ENCODE peak calls at places on chromosomes 6 and 20, in seven cellular contexts. One of them, this sample, is unnamed.

GRCh38 chr6:6714498-6715360 is 126.2 kb downstream of the LY86 start:
- DNase-seq in sigmoid colon: peak; percentile 54
- DNase-seq in HepG2: no peak
- DNase-seq in astrocyte: no peak
- DNase-seq in choroid plexus epithelial cell: no peak
- DNase-seq in pancreas: no peak
- DNase-seq in OCI-LY7: no peak
- DNase-seq in this sample: no peak

GRCh38 chr6:160174681-160175080 is 53.1 kb downstream of the SLC22A1 start:
- DNase-seq in sigmoid colon: no peak
- DNase-seq in HepG2: no peak
- DNase-seq in astrocyte: no peak
- DNase-seq in choroid plexus epithelial cell: no peak
- DNase-seq in pancreas: no peak
- DNase-seq in OCI-LY7: no peak
- DNase-seq in this sample: no peak

GRCh38 chr20:52984451-52984810 is 12.3 kb downstream of the TSHZ2 start:
- DNase-seq in sigmoid colon: no peak
- DNase-seq in HepG2: no peak
- DNase-seq in astrocyte: no peak
- DNase-seq in choroid plexus epithelial cell: no peak
- DNase-seq in pancreas: no peak
- DNase-seq in OCI-LY7: no peak
- DNase-seq in this sample: no peak

GRCh38 chr6:83464741-83465140 is 33.9 kb upstream of the ME1 start:
- DNase-seq in sigmoid colon: no peak
- DNase-seq in HepG2: peak; percentile 18
- DNase-seq in astrocyte: no peak
- DNase-seq in choroid plexus epithelial cell: no peak
- DNase-seq in pancreas: no peak
- DNase-seq in OCI-LY7: no peak
- DNase-seq in this sample: no peak

GRCh38 chr6:148885154-148885870 is 138.5 kb downstream of the UST start:
- DNase-seq in sigmoid colon: no peak
- DNase-seq in HepG2: no peak
- DNase-seq in astrocyte: peak; percentile 87
- DNase-seq in choroid plexus epithelial cell: no peak
- DNase-seq in pancreas: no peak
- DNase-seq in OCI-LY7: no peak
- DNase-seq in this sample: peak; percentile 28

GRCh38 chr6:5553767-5554166 is 292.5 kb downstream of the FARS2 start:
- DNase-seq in sigmoid colon: no peak
- DNase-seq in HepG2: no peak
- DNase-seq in astrocyte: no peak
- DNase-seq in choroid plexus epithelial cell: no peak
- DNase-seq in pancreas: no peak
- DNase-seq in OCI-LY7: no peak
- DNase-seq in this sample: no peak

GRCh38 chr6:44285552-44286284 is 15.5 kb downstream of the TMEM151B start:
- DNase-seq in sigmoid colon: no peak
- DNase-seq in HepG2: no peak
- DNase-seq in astrocyte: no peak
- DNase-seq in choroid plexus epithelial cell: peak; percentile 51
- DNase-seq in pancreas: no peak
- DNase-seq in OCI-LY7: no peak
- DNase-seq in this sample: peak; percentile 46

GRCh38 chr6:113695506-113695905 is 161.6 kb upstream of the MARCKS start:
- DNase-seq in sigmoid colon: no peak
- DNase-seq in HepG2: peak; percentile 24
- DNase-seq in astrocyte: peak; percentile 72
- DNase-seq in choroid plexus epithelial cell: peak; percentile 96
- DNase-seq in pancreas: no peak
- DNase-seq in OCI-LY7: no peak
- DNase-seq in this sample: peak; percentile 87

GRCh38 chr6:76448109-76448508 is 375.6 kb upstream of the IMPG1 start:
- DNase-seq in sigmoid colon: no peak
- DNase-seq in HepG2: no peak
- DNase-seq in astrocyte: no peak
- DNase-seq in choroid plexus epithelial cell: no peak
- DNase-seq in pancreas: no peak
- DNase-seq in OCI-LY7: no peak
- DNase-seq in this sample: no peak

GRCh38 chr6:1613631-1614447 is 4.1 kb downstream of the FOXC1 start:
- DNase-seq in sigmoid colon: no peak
- DNase-seq in HepG2: no peak
- DNase-seq in astrocyte: no peak
- DNase-seq in choroid plexus epithelial cell: no peak
- DNase-seq in pancreas: peak; percentile 69
- DNase-seq in OCI-LY7: no peak
- DNase-seq in this sample: peak; percentile 47

GRCh38 chr6:139539852-139540251 is 165.4 kb upstream of the CITED2 start:
- DNase-seq in sigmoid colon: peak; percentile 82
- DNase-seq in HepG2: peak; percentile 52
- DNase-seq in astrocyte: peak; percentile 97
- DNase-seq in choroid plexus epithelial cell: peak; percentile 98
- DNase-seq in pancreas: no peak
- DNase-seq in OCI-LY7: no peak
- DNase-seq in this sample: peak; percentile 91

GRCh38 chr6:37657117-37657886 is 40.4 kb downstream of the MDGA1 start:
- DNase-seq in sigmoid colon: no peak
- DNase-seq in HepG2: no peak
- DNase-seq in astrocyte: peak; percentile 28
- DNase-seq in choroid plexus epithelial cell: peak; percentile 36
- DNase-seq in pancreas: no peak
- DNase-seq in OCI-LY7: no peak
- DNase-seq in this sample: no peak

GRCh38 chr20:23061713-23062561 is 12.5 kb upstream of the THBD start:
- DNase-seq in sigmoid colon: peak; percentile 78
- DNase-seq in HepG2: peak; percentile 29
- DNase-seq in astrocyte: peak; percentile 51
- DNase-seq in choroid plexus epithelial cell: peak; percentile 83
- DNase-seq in pancreas: no peak
- DNase-seq in OCI-LY7: peak; percentile 6
- DNase-seq in this sample: peak; percentile 89

GRCh38 chr6:134357110-134357509 is 39.2 kb upstream of the SGK1 start:
- DNase-seq in sigmoid colon: no peak
- DNase-seq in HepG2: no peak
- DNase-seq in astrocyte: no peak
- DNase-seq in choroid plexus epithelial cell: no peak
- DNase-seq in pancreas: no peak
- DNase-seq in OCI-LY7: no peak
- DNase-seq in this sample: no peak

GRCh38 chr6:169221264-169221663 is 32.4 kb downstream of the THBS2 start:
- DNase-seq in sigmoid colon: peak; percentile 45
- DNase-seq in HepG2: no peak
- DNase-seq in astrocyte: no peak
- DNase-seq in choroid plexus epithelial cell: no peak
- DNase-seq in pancreas: no peak
- DNase-seq in OCI-LY7: no peak
- DNase-seq in this sample: no peak

GRCh38 chr20:59405226-59405815 is 104.9 kb downstream of the EDN3 start:
- DNase-seq in sigmoid colon: peak; percentile 32
- DNase-seq in HepG2: no peak
- DNase-seq in astrocyte: no peak
- DNase-seq in choroid plexus epithelial cell: no peak
- DNase-seq in pancreas: no peak
- DNase-seq in OCI-LY7: no peak
- DNase-seq in this sample: no peak

GRCh38 chr6:140230282-140230681 is 855.8 kb upstream of the CITED2 start:
- DNase-seq in sigmoid colon: no peak
- DNase-seq in HepG2: no peak
- DNase-seq in astrocyte: no peak
- DNase-seq in choroid plexus epithelial cell: no peak
- DNase-seq in pancreas: no peak
- DNase-seq in OCI-LY7: no peak
- DNase-seq in this sample: no peak

GRCh38 chr6:128259735-128260685 is 260.4 kb downstream of the PTPRK start:
- DNase-seq in sigmoid colon: no peak
- DNase-seq in HepG2: no peak
- DNase-seq in astrocyte: no peak
- DNase-seq in choroid plexus epithelial cell: peak; percentile 25
- DNase-seq in pancreas: no peak
- DNase-seq in OCI-LY7: no peak
- DNase-seq in this sample: no peak

GRCh38 chr20:24798930-24799705 is 150.0 kb upstream of the CST7 start:
- DNase-seq in sigmoid colon: no peak
- DNase-seq in HepG2: no peak
- DNase-seq in astrocyte: peak; percentile 72
- DNase-seq in choroid plexus epithelial cell: peak; percentile 23
- DNase-seq in pancreas: peak; percentile 35
- DNase-seq in OCI-LY7: no peak
- DNase-seq in this sample: no peak

GRCh38 chr6:101585501-101585900 is 192.0 kb downstream of the GRIK2 start:
- DNase-seq in sigmoid colon: no peak
- DNase-seq in HepG2: no peak
- DNase-seq in astrocyte: no peak
- DNase-seq in choroid plexus epithelial cell: no peak
- DNase-seq in pancreas: no peak
- DNase-seq in OCI-LY7: no peak
- DNase-seq in this sample: no peak

GRCh38 chr6:144173971-144174370 is 23.7 kb downstream of the STX11 start:
- DNase-seq in sigmoid colon: no peak
- DNase-seq in HepG2: no peak
- DNase-seq in astrocyte: no peak
- DNase-seq in choroid plexus epithelial cell: no peak
- DNase-seq in pancreas: no peak
- DNase-seq in OCI-LY7: no peak
- DNase-seq in this sample: no peak

GRCh38 chr20:44692932-44693476 is 22.2 kb upstream of the CCN5 start:
- DNase-seq in sigmoid colon: peak; percentile 91
- DNase-seq in HepG2: peak; percentile 97
- DNase-seq in astrocyte: peak; percentile 94
- DNase-seq in choroid plexus epithelial cell: peak; percentile 94
- DNase-seq in pancreas: no peak
- DNase-seq in OCI-LY7: no peak
- DNase-seq in this sample: peak; percentile 92

GRCh38 chr6:11140061-11140460 is 28.5 kb upstream of the ERVFRD-1 start:
- DNase-seq in sigmoid colon: no peak
- DNase-seq in HepG2: no peak
- DNase-seq in astrocyte: no peak
- DNase-seq in choroid plexus epithelial cell: peak; percentile 24
- DNase-seq in pancreas: no peak
- DNase-seq in OCI-LY7: no peak
- DNase-seq in this sample: no peak

GRCh38 chr20:62812181-62812906 is 4.5 kb upstream of the COL9A3 start:
- DNase-seq in sigmoid colon: no peak
- DNase-seq in HepG2: no peak
- DNase-seq in astrocyte: no peak
- DNase-seq in choroid plexus epithelial cell: no peak
- DNase-seq in pancreas: no peak
- DNase-seq in OCI-LY7: no peak
- DNase-seq in this sample: no peak

GRCh38 chr6:42532038-42532669 is 31.7 kb upstream of the UBR2 start:
- DNase-seq in sigmoid colon: no peak
- DNase-seq in HepG2: peak; percentile 64
- DNase-seq in astrocyte: peak; percentile 66
- DNase-seq in choroid plexus epithelial cell: peak; percentile 80
- DNase-seq in pancreas: no peak
- DNase-seq in OCI-LY7: peak; percentile 75
- DNase-seq in this sample: peak; percentile 83

GRCh38 chr20:34872604-34873224 is at the start of gene GGT7:
- DNase-seq in sigmoid colon: peak; percentile 91
- DNase-seq in HepG2: peak; percentile 81
- DNase-seq in astrocyte: peak; percentile 36
- DNase-seq in choroid plexus epithelial cell: peak; percentile 66
- DNase-seq in pancreas: peak; percentile 95
- DNase-seq in OCI-LY7: peak; percentile 88
- DNase-seq in this sample: peak; percentile 57
- TF ChIP-seq CTCF in sigmoid colon: peak; percentile 49
- TF ChIP-seq CTCF in HepG2: peak; percentile 99
- TF ChIP-seq CTCF in astrocyte: peak; percentile 30
- TF ChIP-seq CTCF in choroid plexus epithelial cell: peak; percentile 57
- TF ChIP-seq CTCF in pancreas: peak; percentile 58
- TF ChIP-seq CTCF in OCI-LY7: peak; percentile 78
- TF ChIP-seq CTCF in this sample: peak; percentile 42

GRCh38 chr6:85126448-85127178 is 323.3 kb upstream of the NT5E start:
- DNase-seq in sigmoid colon: no peak
- DNase-seq in HepG2: peak; percentile 52
- DNase-seq in astrocyte: no peak
- DNase-seq in choroid plexus epithelial cell: peak; percentile 73
- DNase-seq in pancreas: peak; percentile 55
- DNase-seq in OCI-LY7: peak; percentile 8
- DNase-seq in this sample: peak; percentile 78
- H3K4me3 ChIP-seq in sigmoid colon: no peak overlapping the region
- H3K4me3 ChIP-seq in HepG2: no peak overlapping the region
- H3K4me3 ChIP-seq in astrocyte: no peak overlapping the region
- H3K4me3 ChIP-seq in choroid plexus epithelial cell: no peak overlapping the region
- H3K4me3 ChIP-seq in pancreas: no peak overlapping the region
- H3K4me3 ChIP-seq in OCI-LY7: no peak overlapping the region
- H3K4me3 ChIP-seq in this sample: no peak overlapping the region

DNA sequence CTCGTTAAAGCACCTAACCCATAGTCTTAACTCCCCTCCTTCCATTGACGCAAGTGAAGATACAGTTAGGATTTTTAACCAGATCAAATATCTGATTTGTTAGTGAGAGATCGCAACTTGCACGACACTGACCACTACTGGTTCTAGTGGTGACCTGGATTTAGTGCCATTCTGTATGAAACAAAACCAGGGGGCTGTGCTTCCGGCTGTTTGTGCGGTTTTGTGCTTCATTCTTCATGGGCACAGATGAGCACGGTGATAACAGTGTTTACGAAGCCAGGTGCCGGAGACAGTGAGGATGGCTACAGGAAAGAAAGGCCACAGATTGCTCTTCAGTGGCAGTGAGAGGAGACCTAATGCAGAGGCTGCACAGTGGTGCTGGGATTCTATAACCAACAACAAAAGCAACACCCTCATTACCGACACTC is 75.5 kb downstream of the NOL4L start:
- DNase-seq in sigmoid colon: no peak
- DNase-seq in HepG2: peak; percentile 91
- DNase-seq in astrocyte: no peak
- DNase-seq in choroid plexus epithelial cell: no peak
- DNase-seq in pancreas: peak; percentile 34
- DNase-seq in OCI-LY7: peak; percentile 84
- DNase-seq in this sample: no peak
- TF ChIP-seq CTCF in sigmoid colon: no peak
- TF ChIP-seq CTCF in HepG2: peak; percentile 86
- TF ChIP-seq CTCF in astrocyte: no peak
- TF ChIP-seq CTCF in choroid plexus epithelial cell: peak; percentile 42
- TF ChIP-seq CTCF in pancreas: no peak
- TF ChIP-seq CTCF in OCI-LY7: peak; percentile 68
- TF ChIP-seq CTCF in this sample: peak; percentile 10

DNA sequence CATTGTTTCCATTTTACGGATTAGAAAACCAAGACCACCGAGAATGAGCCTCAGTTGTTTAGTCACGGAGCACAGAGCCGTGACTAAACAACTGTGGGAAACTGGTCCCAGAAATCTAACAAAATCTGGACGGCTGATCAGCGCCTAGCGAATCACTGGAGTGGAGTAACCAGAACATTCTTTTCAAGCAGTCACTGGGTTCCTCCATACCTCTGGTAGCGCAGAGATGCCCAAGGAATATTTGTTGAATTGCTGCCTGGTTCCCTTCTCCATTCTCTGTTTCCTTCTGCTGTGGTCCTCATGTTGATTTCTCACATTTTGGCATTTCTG is 62.0 kb downstream of the GPX5 start:
- DNase-seq in sigmoid colon: no peak
- DNase-seq in HepG2: no peak
- DNase-seq in astrocyte: peak; percentile 33
- DNase-seq in choroid plexus epithelial cell: peak; percentile 30
- DNase-seq in pancreas: no peak
- DNase-seq in OCI-LY7: no peak
- DNase-seq in this sample: peak; percentile 10
- H3K4me3 ChIP-seq in sigmoid colon: no peak overlapping the region
- H3K4me3 ChIP-seq in HepG2: peak overlapping the region; percentile 82
- H3K4me3 ChIP-seq in astrocyte: peak overlapping the region; percentile 93
- H3K4me3 ChIP-seq in choroid plexus epithelial cell: peak overlapping the region; percentile 71
- H3K4me3 ChIP-seq in pancreas: peak overlapping the region; percentile 61
- H3K4me3 ChIP-seq in OCI-LY7: no peak overlapping the region
- H3K4me3 ChIP-seq in this sample: peak overlapping the region; percentile 58

This sample was measured in fibroblast of pulmonary artery.